ENCODE peak calls at places on chromosomes 2 and 18, in five cellular contexts. One of them, this sample, is unnamed.

GRCh38 chr2:24721470-24721869 is 71.7 kb downstream of the PTRHD1 start:
- DNase-seq in GM23338: no peak
- DNase-seq in MM.1S: no peak
- DNase-seq in PC-3: peak; percentile 46
- DNase-seq in neural progenitor cell: peak; percentile 34
- DNase-seq in this sample: peak; percentile 87

GRCh38 chr2:144759746-144760145 is 239.8 kb upstream of the ZEB2 start:
- DNase-seq in PC-3: no peak
- DNase-seq in MM.1S: no peak
- DNase-seq in neural progenitor cell: no peak
- DNase-seq in GM23338: no peak
- DNase-seq in this sample: no peak

GRCh38 chr18:58054041-58054733 is 10.2 kb downstream of the NEDD4L start:
- DNase-seq in MM.1S: peak; percentile 41
- DNase-seq in neural progenitor cell: peak; percentile 29
- DNase-seq in PC-3: peak; percentile 10
- DNase-seq in GM23338: peak; percentile 72
- DNase-seq in this sample: peak; percentile 43

GRCh38 chr2:143058795-143059194 is 70.4 kb upstream of the ARHGAP15 start:
- DNase-seq in neural progenitor cell: no peak
- DNase-seq in PC-3: no peak
- DNase-seq in GM23338: no peak
- DNase-seq in MM.1S: no peak
- DNase-seq in this sample: no peak

GRCh38 chr2:172931923-172932520 is 143.6 kb upstream of the MAP3K20 start:
- DNase-seq in neural progenitor cell: peak; percentile 81
- DNase-seq in PC-3: peak; percentile 79
- DNase-seq in GM23338: peak; percentile 86
- DNase-seq in MM.1S: peak; percentile 67
- DNase-seq in this sample: peak; percentile 73

GRCh38 chr2:106020821-106021316 is 173.2 kb downstream of the UXS1 start:
- DNase-seq in neural progenitor cell: peak; percentile 20
- DNase-seq in PC-3: no peak
- DNase-seq in MM.1S: no peak
- DNase-seq in GM23338: no peak
- DNase-seq in this sample: no peak

GRCh38 chr2:189337648-189338047 is 103.6 kb upstream of the WDR75 start:
- DNase-seq in MM.1S: no peak
- DNase-seq in PC-3: peak; percentile 29
- DNase-seq in GM23338: no peak
- DNase-seq in neural progenitor cell: no peak
- DNase-seq in this sample: peak; percentile 75

GRCh38 chr2:88269832-88270231 is 99.7 kb downstream of the THNSL2 start:
- DNase-seq in MM.1S: no peak
- DNase-seq in GM23338: no peak
- DNase-seq in PC-3: no peak
- DNase-seq in neural progenitor cell: no peak
- DNase-seq in this sample: no peak

GRCh38 chr18:3985664-3986063 is 469.4 kb downstream of the DLGAP1 start:
- DNase-seq in GM23338: no peak
- DNase-seq in PC-3: peak; percentile 24
- DNase-seq in MM.1S: no peak
- DNase-seq in neural progenitor cell: no peak
- DNase-seq in this sample: peak; percentile 83

GRCh38 chr2:217650716-217651360 is 352.0 kb downstream of the TNS1 start:
- DNase-seq in GM23338: peak; percentile 93
- DNase-seq in neural progenitor cell: peak; percentile 83
- DNase-seq in PC-3: peak; percentile 74
- DNase-seq in MM.1S: peak; percentile 68
- DNase-seq in this sample: peak; percentile 75

GRCh38 chr18:23689616-23690504 is 607 bp downstream of the LAMA3 start:
- DNase-seq in MM.1S: no peak
- DNase-seq in PC-3: peak; percentile 42
- DNase-seq in GM23338: peak; percentile 47
- DNase-seq in neural progenitor cell: peak; percentile 25
- DNase-seq in this sample: no peak

GRCh38 chr18:12053312-12053711 is 40.3 kb upstream of the ANKRD62 start:
- DNase-seq in GM23338: no peak
- DNase-seq in MM.1S: no peak
- DNase-seq in PC-3: no peak
- DNase-seq in neural progenitor cell: no peak
- DNase-seq in this sample: no peak

GRCh38 chr2:27746325-27746724 is 25.2 kb upstream of the MRPL33 start:
- DNase-seq in PC-3: no peak
- DNase-seq in GM23338: no peak
- DNase-seq in MM.1S: no peak
- DNase-seq in neural progenitor cell: no peak
- DNase-seq in this sample: no peak

GRCh38 chr18:62201870-62202269 is 14.8 kb downstream of the RELCH start:
- DNase-seq in MM.1S: no peak
- DNase-seq in neural progenitor cell: no peak
- DNase-seq in GM23338: no peak
- DNase-seq in PC-3: peak; percentile 84
- DNase-seq in this sample: no peak

GRCh38 chr2:73176205-73176880 is 26.0 kb upstream of the NOTO start:
- DNase-seq in neural progenitor cell: peak; percentile 58
- DNase-seq in GM23338: peak; percentile 49
- DNase-seq in MM.1S: peak; percentile 53
- DNase-seq in PC-3: no peak
- DNase-seq in this sample: peak; percentile 41

GRCh38 chr2:40204268-40204667 is 247.6 kb downstream of the SLC8A1 start:
- DNase-seq in GM23338: no peak
- DNase-seq in neural progenitor cell: peak; percentile 16
- DNase-seq in PC-3: no peak
- DNase-seq in MM.1S: no peak
- DNase-seq in this sample: peak; percentile 39

GRCh38 chr2:241988146-241988545 is 118.6 kb downstream of the RTP5 start:
- DNase-seq in neural progenitor cell: no peak
- DNase-seq in MM.1S: no peak
- DNase-seq in PC-3: no peak
- DNase-seq in GM23338: no peak
- DNase-seq in this sample: no peak

GRCh38 chr2:102129082-102129481 is 13.5 kb upstream of the IL1R1 start:
- DNase-seq in MM.1S: no peak
- DNase-seq in neural progenitor cell: no peak
- DNase-seq in PC-3: no peak
- DNase-seq in GM23338: no peak
- DNase-seq in this sample: no peak

GRCh38 chr2:162676515-162676914 is 162.1 kb downstream of the KCNH7 start:
- DNase-seq in MM.1S: peak; percentile 10
- DNase-seq in PC-3: no peak
- DNase-seq in neural progenitor cell: no peak
- DNase-seq in GM23338: no peak
- DNase-seq in this sample: peak; percentile 0

GRCh38 chr2:197285361-197285760 is 25.2 kb downstream of the ANKRD44 start:
- DNase-seq in MM.1S: no peak
- DNase-seq in neural progenitor cell: no peak
- DNase-seq in PC-3: no peak
- DNase-seq in GM23338: no peak
- DNase-seq in this sample: no peak

GRCh38 chr2:19901458-19902271 is at the start of gene TTC32:
- DNase-seq in GM23338: peak; percentile 93
- DNase-seq in PC-3: peak; percentile 92
- DNase-seq in MM.1S: peak; percentile 94
- DNase-seq in neural progenitor cell: peak; percentile 96
- DNase-seq in this sample: peak; percentile 96

GRCh38 chr2:191382801-191383200 is 137.6 kb downstream of the MYO1B start:
- DNase-seq in GM23338: no peak
- DNase-seq in neural progenitor cell: no peak
- DNase-seq in MM.1S: no peak
- DNase-seq in PC-3: peak; percentile 95
- DNase-seq in this sample: peak; percentile 38

GRCh38 chr2:217941339-217941738 is 61.5 kb downstream of the TNS1 start:
- DNase-seq in PC-3: no peak
- DNase-seq in neural progenitor cell: no peak
- DNase-seq in MM.1S: no peak
- DNase-seq in GM23338: no peak
- DNase-seq in this sample: no peak

GRCh38 chr18:71405142-71405806 is 1116.4 kb downstream of the SOCS6 start:
- DNase-seq in PC-3: no peak
- DNase-seq in neural progenitor cell: no peak
- DNase-seq in GM23338: no peak
- DNase-seq in MM.1S: no peak
- DNase-seq in this sample: no peak

GRCh38 chr18:64893349-64893748 is 744.5 kb upstream of the LINC00305 start:
- DNase-seq in neural progenitor cell: peak; percentile 40
- DNase-seq in MM.1S: no peak
- DNase-seq in PC-3: no peak
- DNase-seq in GM23338: no peak
- DNase-seq in this sample: no peak

GRCh38 chr2:213162515-213163118 is 11.2 kb upstream of the IKZF2 start:
- DNase-seq in neural progenitor cell: no peak
- DNase-seq in PC-3: no peak
- DNase-seq in GM23338: no peak
- DNase-seq in MM.1S: no peak
- DNase-seq in this sample: peak; percentile 69

GRCh38 chr2:239169311-239170048 is 231.3 kb downstream of the HDAC4 start:
- DNase-seq in neural progenitor cell: no peak
- DNase-seq in PC-3: no peak
- DNase-seq in MM.1S: no peak
- DNase-seq in GM23338: no peak
- DNase-seq in this sample: no peak

GRCh38 chr18:58231930-58232329 is 187.9 kb downstream of the NEDD4L start:
- DNase-seq in MM.1S: no peak
- DNase-seq in GM23338: no peak
- DNase-seq in neural progenitor cell: no peak
- DNase-seq in PC-3: peak; percentile 21
- DNase-seq in this sample: peak; percentile 30

DNA sequence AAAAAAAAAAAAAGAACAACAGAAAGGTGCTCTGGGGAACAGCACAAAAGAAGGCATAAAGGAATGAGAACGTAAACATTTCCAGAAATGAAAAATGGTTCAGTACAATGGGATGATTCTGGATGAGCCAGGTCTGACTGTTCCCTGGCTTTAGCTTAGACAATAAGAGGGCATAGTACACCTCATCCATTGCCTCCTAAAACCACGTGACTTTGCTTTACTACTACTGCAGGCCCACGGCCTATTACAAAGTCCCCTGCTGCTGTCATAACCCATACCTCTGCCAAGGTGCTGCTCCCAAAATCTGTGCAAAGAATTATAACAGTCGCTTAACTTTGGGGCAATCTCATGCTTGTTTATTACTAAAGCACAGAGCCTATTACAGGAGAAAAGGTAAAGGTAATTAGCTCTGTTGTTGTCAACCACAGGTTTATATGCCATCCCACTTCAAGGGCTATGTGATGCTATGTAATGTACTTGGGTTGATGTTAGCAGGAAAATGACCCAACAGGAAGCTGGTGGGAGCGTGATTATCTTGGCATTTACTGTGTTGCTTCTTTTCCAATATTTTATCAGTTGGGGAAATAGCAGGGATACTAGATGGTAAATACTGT is 26.8 kb downstream of the STK17B start:
- DNase-seq in MM.1S: peak; percentile 5
- DNase-seq in GM23338: no peak
- DNase-seq in PC-3: peak; percentile 54
- DNase-seq in neural progenitor cell: no peak
- DNase-seq in this sample: no peak
- H3F3A ChIP-seq in MM.1S: peaks cover 30% of the 10 kb centered on the region
- H3F3A ChIP-seq in GM23338: no peaks in the 10 kb centered on the region
- H3F3A ChIP-seq in PC-3: no peaks in the 10 kb centered on the region
- H3F3A ChIP-seq in neural progenitor cell: no peaks in the 10 kb centered on the region
- H3F3A ChIP-seq in this sample: peaks cover 3% of the 10 kb centered on the region

GRCh38 chr2:48529676-48530032 is 300 bp upstream of the STON1 start:
- DNase-seq in PC-3: no peak
- DNase-seq in neural progenitor cell: no peak
- DNase-seq in MM.1S: no peak
- DNase-seq in GM23338: no peak
- DNase-seq in this sample: no peak
- TF ChIP-seq EZH2phosphoT487 in PC-3: no peak
- TF ChIP-seq EZH2phosphoT487 in neural progenitor cell: no peak
- TF ChIP-seq EZH2phosphoT487 in MM.1S: no peak
- TF ChIP-seq EZH2phosphoT487 in GM23338: no peak
- TF ChIP-seq EZH2phosphoT487 in this sample: no peak

GRCh38 chr2:119156891-119157773 is 1.4 kb downstream of the C1QL2 start:
- DNase-seq in neural progenitor cell: no peak
- DNase-seq in PC-3: no peak
- DNase-seq in GM23338: peak; percentile 57
- DNase-seq in MM.1S: no peak
- DNase-seq in this sample: no peak
- TF ChIP-seq EZH2 in neural progenitor cell: peak; percentile 94
- TF ChIP-seq EZH2 in PC-3: no peak
- TF ChIP-seq EZH2 in GM23338: peak; percentile 65
- TF ChIP-seq EZH2 in MM.1S: no peak
- TF ChIP-seq EZH2 in this sample: peak; percentile 19

GRCh38 chr18:9135081-9135911 is 1.3 kb upstream of the ANKRD12 start:
- DNase-seq in MM.1S: no peak
- DNase-seq in PC-3: no peak
- DNase-seq in GM23338: no peak
- DNase-seq in neural progenitor cell: no peak
- DNase-seq in this sample: no peak
- H3F3A ChIP-seq in MM.1S: peaks cover 89% of the 10 kb centered on the region
- H3F3A ChIP-seq in PC-3: peaks cover 11% of the 10 kb centered on the region
- H3F3A ChIP-seq in GM23338: peaks cover 10% of the 10 kb centered on the region
- H3F3A ChIP-seq in neural progenitor cell: peaks cover 53% of the 10 kb centered on the region
- H3F3A ChIP-seq in this sample: peaks cover 69% of the 10 kb centered on the region

DNA sequence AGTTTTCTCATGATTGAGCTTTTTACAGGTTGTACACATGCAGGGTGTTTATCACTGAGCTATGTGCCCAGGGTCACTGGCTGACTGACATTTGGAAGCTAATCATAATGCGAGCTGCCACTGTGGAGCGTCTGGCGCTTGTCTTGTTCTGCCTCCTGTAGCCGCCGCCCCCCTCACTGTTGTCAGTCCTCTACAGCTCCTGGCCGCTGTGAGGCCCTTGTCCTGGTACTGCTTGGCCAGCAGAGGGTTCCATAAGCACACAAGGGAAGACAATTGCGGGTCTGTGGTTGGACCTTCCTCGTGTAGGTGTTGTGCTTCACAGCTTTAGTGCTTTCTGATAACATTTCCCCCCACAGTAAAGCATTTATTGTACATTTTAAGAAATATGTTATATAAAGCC is 105.6 kb upstream of the LDLRAD4 start:
- DNase-seq in GM23338: peak; percentile 85
- DNase-seq in MM.1S: no peak
- DNase-seq in neural progenitor cell: peak; percentile 91
- DNase-seq in PC-3: peak; percentile 26
- DNase-seq in this sample: peak; percentile 55
- TF ChIP-seq EZH2phosphoT487 in GM23338: no peak
- TF ChIP-seq EZH2phosphoT487 in MM.1S: no peak
- TF ChIP-seq EZH2phosphoT487 in neural progenitor cell: no peak
- TF ChIP-seq EZH2phosphoT487 in PC-3: no peak
- TF ChIP-seq EZH2phosphoT487 in this sample: no peak